ENCODE peak calls at places on chromosomes 7 and 10, in seven cellular contexts. One of them, this sample, is unnamed.

GRCh38 chr10:36023939-36024338 is 381.8 kb upstream of the FZD8 start:
- DNase-seq in Daoy: peak; percentile 67
- DNase-seq in NCI-H1092: no peak
- DNase-seq in activated CD4-positive, alpha-beta T cell treated with anti-CD3 and anti-CD28 coated beads for 36 hours: no peak
- DNase-seq in MCF 10A: peak; percentile 68
- DNase-seq in retinal pigment epithelial cell: peak; percentile 49
- DNase-seq in HS-27A: peak; percentile 15
- DNase-seq in this sample: no peak

GRCh38 chr7:135512135-135512887 is 2.4 kb upstream of the CNOT4 start:
- DNase-seq in Daoy: peak; percentile 44
- DNase-seq in NCI-H1092: peak; percentile 50
- DNase-seq in activated CD4-positive, alpha-beta T cell treated with anti-CD3 and anti-CD28 coated beads for 36 hours: peak; percentile 37
- DNase-seq in MCF 10A: peak; percentile 80
- DNase-seq in retinal pigment epithelial cell: no peak
- DNase-seq in HS-27A: no peak
- DNase-seq in this sample: peak; percentile 56

GRCh38 chr10:19816420-19817250 is at the start of gene PLXDC2:
- DNase-seq in Daoy: peak; percentile 9
- DNase-seq in NCI-H1092: no peak
- DNase-seq in activated CD4-positive, alpha-beta T cell treated with anti-CD3 and anti-CD28 coated beads for 36 hours: peak; percentile 25
- DNase-seq in MCF 10A: peak; percentile 69
- DNase-seq in retinal pigment epithelial cell: no peak
- DNase-seq in HS-27A: no peak
- DNase-seq in this sample: no peak

GRCh38 chr10:18229839-18230238 is 89.6 kb downstream of the CACNB2 start:
- DNase-seq in Daoy: peak; percentile 13
- DNase-seq in NCI-H1092: no peak
- DNase-seq in activated CD4-positive, alpha-beta T cell treated with anti-CD3 and anti-CD28 coated beads for 36 hours: no peak
- DNase-seq in MCF 10A: no peak
- DNase-seq in retinal pigment epithelial cell: no peak
- DNase-seq in HS-27A: peak; percentile 27
- DNase-seq in this sample: no peak

GRCh38 chr7:121107923-121108498 is 119.5 kb downstream of the CPED1 start:
- DNase-seq in Daoy: peak; percentile 55
- DNase-seq in NCI-H1092: peak; percentile 49
- DNase-seq in activated CD4-positive, alpha-beta T cell treated with anti-CD3 and anti-CD28 coated beads for 36 hours: no peak
- DNase-seq in MCF 10A: peak; percentile 70
- DNase-seq in retinal pigment epithelial cell: no peak
- DNase-seq in HS-27A: no peak
- DNase-seq in this sample: peak; percentile 59

GRCh38 chr10:21649441-21649872 is 115.4 kb downstream of the MLLT10 start:
- DNase-seq in Daoy: no peak
- DNase-seq in NCI-H1092: no peak
- DNase-seq in activated CD4-positive, alpha-beta T cell treated with anti-CD3 and anti-CD28 coated beads for 36 hours: peak; percentile 31
- DNase-seq in MCF 10A: no peak
- DNase-seq in retinal pigment epithelial cell: no peak
- DNase-seq in HS-27A: no peak
- DNase-seq in this sample: no peak

GRCh38 chr10:101222683-101223273 is 6.5 kb downstream of the LBX1 start:
- DNase-seq in Daoy: peak; percentile 19
- DNase-seq in NCI-H1092: no peak
- DNase-seq in activated CD4-positive, alpha-beta T cell treated with anti-CD3 and anti-CD28 coated beads for 36 hours: no peak
- DNase-seq in MCF 10A: no peak
- DNase-seq in retinal pigment epithelial cell: no peak
- DNase-seq in HS-27A: no peak
- DNase-seq in this sample: no peak

GRCh38 chr10:12401466-12401865 is 52.1 kb downstream of the CAMK1D start:
- DNase-seq in Daoy: no peak
- DNase-seq in NCI-H1092: no peak
- DNase-seq in activated CD4-positive, alpha-beta T cell treated with anti-CD3 and anti-CD28 coated beads for 36 hours: no peak
- DNase-seq in MCF 10A: no peak
- DNase-seq in retinal pigment epithelial cell: no peak
- DNase-seq in HS-27A: no peak
- DNase-seq in this sample: no peak

GRCh38 chr7:156152380-156152779 is 340.1 kb upstream of the SHH start:
- DNase-seq in Daoy: no peak
- DNase-seq in NCI-H1092: no peak
- DNase-seq in activated CD4-positive, alpha-beta T cell treated with anti-CD3 and anti-CD28 coated beads for 36 hours: no peak
- DNase-seq in MCF 10A: no peak
- DNase-seq in retinal pigment epithelial cell: no peak
- DNase-seq in HS-27A: no peak
- DNase-seq in this sample: no peak

GRCh38 chr7:85512802-85513201 is 325.9 kb upstream of the SEMA3D start:
- DNase-seq in Daoy: no peak
- DNase-seq in NCI-H1092: no peak
- DNase-seq in activated CD4-positive, alpha-beta T cell treated with anti-CD3 and anti-CD28 coated beads for 36 hours: no peak
- DNase-seq in MCF 10A: no peak
- DNase-seq in retinal pigment epithelial cell: no peak
- DNase-seq in HS-27A: no peak
- DNase-seq in this sample: no peak

GRCh38 chr7:362416-363096 is 72.6 kb downstream of the FOXL3 start:
- DNase-seq in Daoy: no peak
- DNase-seq in NCI-H1092: no peak
- DNase-seq in activated CD4-positive, alpha-beta T cell treated with anti-CD3 and anti-CD28 coated beads for 36 hours: peak; percentile 67
- DNase-seq in MCF 10A: no peak
- DNase-seq in retinal pigment epithelial cell: no peak
- DNase-seq in HS-27A: no peak
- DNase-seq in this sample: no peak

GRCh38 chr10:79413196-79413595 is 32.2 kb downstream of the ZCCHC24 start:
- DNase-seq in Daoy: peak; percentile 63
- DNase-seq in NCI-H1092: no peak
- DNase-seq in activated CD4-positive, alpha-beta T cell treated with anti-CD3 and anti-CD28 coated beads for 36 hours: peak; percentile 53
- DNase-seq in MCF 10A: peak; percentile 49
- DNase-seq in retinal pigment epithelial cell: no peak
- DNase-seq in HS-27A: no peak
- DNase-seq in this sample: no peak

GRCh38 chr7:78779788-78780187 is 673.7 kb downstream of the MAGI2 start:
- DNase-seq in Daoy: no peak
- DNase-seq in NCI-H1092: no peak
- DNase-seq in activated CD4-positive, alpha-beta T cell treated with anti-CD3 and anti-CD28 coated beads for 36 hours: no peak
- DNase-seq in MCF 10A: no peak
- DNase-seq in retinal pigment epithelial cell: no peak
- DNase-seq in HS-27A: no peak
- DNase-seq in this sample: no peak

GRCh38 chr10:44974628-44975431 is 3.8 kb downstream of the DEPP1 start:
- DNase-seq in Daoy: peak; percentile 64
- DNase-seq in NCI-H1092: no peak
- DNase-seq in activated CD4-positive, alpha-beta T cell treated with anti-CD3 and anti-CD28 coated beads for 36 hours: peak; percentile 78
- DNase-seq in MCF 10A: peak; percentile 60
- DNase-seq in retinal pigment epithelial cell: no peak
- DNase-seq in HS-27A: no peak
- DNase-seq in this sample: no peak

GRCh38 chr10:338176-339037 is 203.2 kb downstream of the ZMYND11 start:
- DNase-seq in Daoy: peak; percentile 42
- DNase-seq in NCI-H1092: no peak
- DNase-seq in activated CD4-positive, alpha-beta T cell treated with anti-CD3 and anti-CD28 coated beads for 36 hours: no peak
- DNase-seq in MCF 10A: peak; percentile 90
- DNase-seq in retinal pigment epithelial cell: peak; percentile 39
- DNase-seq in HS-27A: no peak
- DNase-seq in this sample: peak; percentile 20

GRCh38 chr10:84269773-84270172 is 24.9 kb downstream of the RGR start:
- DNase-seq in Daoy: peak; percentile 60
- DNase-seq in NCI-H1092: no peak
- DNase-seq in activated CD4-positive, alpha-beta T cell treated with anti-CD3 and anti-CD28 coated beads for 36 hours: no peak
- DNase-seq in MCF 10A: peak; percentile 35
- DNase-seq in retinal pigment epithelial cell: no peak
- DNase-seq in HS-27A: peak; percentile 48
- DNase-seq in this sample: no peak

GRCh38 chr10:61554925-61555324 is 101.7 kb upstream of the TMEM26 start:
- DNase-seq in Daoy: no peak
- DNase-seq in NCI-H1092: no peak
- DNase-seq in activated CD4-positive, alpha-beta T cell treated with anti-CD3 and anti-CD28 coated beads for 36 hours: no peak
- DNase-seq in MCF 10A: peak; percentile 34
- DNase-seq in retinal pigment epithelial cell: no peak
- DNase-seq in HS-27A: no peak
- DNase-seq in this sample: no peak

GRCh38 chr10:99654791-99655190 is 4.5 kb upstream of the ENTPD7 start:
- DNase-seq in Daoy: no peak
- DNase-seq in NCI-H1092: no peak
- DNase-seq in activated CD4-positive, alpha-beta T cell treated with anti-CD3 and anti-CD28 coated beads for 36 hours: no peak
- DNase-seq in MCF 10A: peak; percentile 46
- DNase-seq in retinal pigment epithelial cell: no peak
- DNase-seq in HS-27A: no peak
- DNase-seq in this sample: no peak

GRCh38 chr7:158534598-158534997 is 53.0 kb downstream of the PTPRN2 start:
- DNase-seq in Daoy: no peak
- DNase-seq in NCI-H1092: no peak
- DNase-seq in activated CD4-positive, alpha-beta T cell treated with anti-CD3 and anti-CD28 coated beads for 36 hours: no peak
- DNase-seq in MCF 10A: no peak
- DNase-seq in retinal pigment epithelial cell: no peak
- DNase-seq in HS-27A: no peak
- DNase-seq in this sample: no peak

GRCh38 chr10:34731213-34731612 is 83.9 kb downstream of the PARD3 start:
- DNase-seq in Daoy: no peak
- DNase-seq in NCI-H1092: no peak
- DNase-seq in activated CD4-positive, alpha-beta T cell treated with anti-CD3 and anti-CD28 coated beads for 36 hours: no peak
- DNase-seq in MCF 10A: no peak
- DNase-seq in retinal pigment epithelial cell: no peak
- DNase-seq in HS-27A: no peak
- DNase-seq in this sample: no peak